ENCODE peak calls at places on chromosome 20, in five cellular contexts. B, E, F, M and X are unnamed samples.

GRCh38 chr20:50169329-50169823 is 15.9 kb upstream of the PEDS1 start:
- DNase-seq in B (peak), E (peak), F (no peak), M (peak), X (peak)

GRCh38 chr20:57651977-57652864 is 32.0 kb upstream of the ZBP1 start:
- DNase-seq in B (no peak), E (peak), F (no peak), M (peak), X (no peak)

GRCh38 chr20:64116541-64117423 is 9.4 kb upstream of the NPBWR2 start:
- DNase-seq in B (no peak), E (no peak), F (no peak), M (peak), X (no peak)

GRCh38 chr20:48531505-48531904 is 296.3 kb downstream of the PREX1 start:
- DNase-seq in B (no peak), E (no peak), F (no peak), M (no peak), X (no peak)

GRCh38 chr20:7371518-7372158 is 568.6 kb downstream of the HAO1 start:
- DNase-seq in B (peak), E (no peak), F (no peak), M (no peak), X (peak)

GRCh38 chr20:50303573-50304500 is 113.2 kb downstream of the CEBPB start:
- DNase-seq in B (peak), E (peak), F (no peak), M (no peak), X (peak)

GRCh38 chr20:61482901-61483300 is 230.8 kb downstream of the CDH4 start:
- DNase-seq in B (no peak), E (no peak), F (no peak), M (no peak), X (no peak)

GRCh38 chr20:55678970-55679667 is 326.2 kb downstream of the CBLN4 start:
- DNase-seq in B (no peak), E (no peak), F (no peak), M (no peak), X (no peak)

GRCh38 chr20:62356143-62356947 is 10.8 kb downstream of the LAMA5 start:
- DNase-seq in B (no peak), E (no peak), F (no peak), M (no peak), X (peak)

GRCh38 chr20:7765221-7765620 is 175.0 kb downstream of the HAO1 start:
- DNase-seq in B (no peak), E (no peak), F (no peak), M (no peak), X (no peak)

GRCh38 chr20:35883778-35884540 is 70.3 kb downstream of the SCAND1 start:
- DNase-seq in B (peak), E (peak), F (peak), M (peak), X (peak)

GRCh38 chr20:20233041-20233514 is 134.8 kb upstream of the INSM1 start:
- DNase-seq in B (no peak), E (no peak), F (no peak), M (no peak), X (peak)